ENCODE peak calls at places on chromosomes 1 and 21, in nine cellular contexts. W is Karpas-422; M is left lung; Y is mesendoderm; Q is stomach; F is cardiac muscle cell; L is CD8-positive, alpha-beta T cell; R is heart left ventricle; E is ascending aorta. J is an unnamed sample.

GRCh38 chr1:172373864-172374263 is 46.6 kb upstream of the C1orf105 start:
- DNase-seq in W (no peak), M (no peak), Y (no peak), Q (no peak), F (no peak), L (no peak), R (no peak), E (no peak), J (no peak)

GRCh38 chr1:68232354-68233148 is at the start of gene WLS:
- DNase-seq in W (no peak), M (peak), Y (peak), Q (peak), F (peak), L (no peak), R (peak), E (peak), J (no peak)

GRCh38 chr1:204044448-204044847 is 28.5 kb upstream of the SOX13 start:
- DNase-seq in W (no peak), M (no peak), Y (no peak), Q (no peak), F (no peak), L (no peak), R (no peak), E (no peak), J (no peak)

GRCh38 chr1:84688461-84689061 is 1.7 kb downstream of the SSX2IP start:
- DNase-seq in W (no peak), M (no peak), Y (no peak), Q (no peak), F (no peak), L (no peak), R (no peak), E (no peak), J (no peak)

GRCh38 chr1:116178837-116179236 is 67.6 kb downstream of the MAB21L3 start:
- DNase-seq in W (no peak), M (no peak), Y (no peak), Q (peak), F (no peak), L (no peak), R (no peak), E (no peak), J (no peak)

GRCh38 chr1:174023438-174023837 is 1.3 kb upstream of the RC3H1 start:
- DNase-seq in W (no peak), M (no peak), Y (peak), Q (peak), F (peak), L (no peak), R (no peak), E (no peak), J (peak)

GRCh38 chr1:50858761-50859160 is 101.3 kb downstream of the FAF1 start:
- DNase-seq in W (no peak), M (no peak), Y (no peak), Q (no peak), F (no peak), L (no peak), R (no peak), E (no peak), J (no peak)

GRCh38 chr1:33188572-33189275 is 6.9 kb upstream of the TRIM62 start:
- DNase-seq in W (peak), M (no peak), Y (no peak), Q (no peak), F (no peak), L (no peak), R (no peak), E (no peak), J (no peak)

GRCh38 chr1:28864695-28865094 is 49.7 kb upstream of the EPB41 start:
- DNase-seq in W (no peak), M (peak), Y (no peak), Q (no peak), F (no peak), L (no peak), R (no peak), E (no peak), J (no peak)

GRCh38 chr1:54227091-54227602 is 27.2 kb downstream of the MRPL37 start:
- DNase-seq in W (no peak), M (no peak), Y (no peak), Q (no peak), F (no peak), L (no peak), R (no peak), E (peak), J (no peak)

GRCh38 chr1:175904808-175905207 is 161.4 kb upstream of the TNR start:
- DNase-seq in W (no peak), M (no peak), Y (peak), Q (no peak), F (peak), L (no peak), R (no peak), E (no peak), J (no peak)

GRCh38 chr1:223189903-223190724 is 47.1 kb upstream of the TLR5 start:
- DNase-seq in W (no peak), M (no peak), Y (no peak), Q (no peak), F (no peak), L (peak), R (no peak), E (no peak), J (peak)

GRCh38 chr1:231069333-231069732 is 29.3 kb upstream of the FAM89A start:
- DNase-seq in W (no peak), M (no peak), Y (no peak), Q (no peak), F (no peak), L (no peak), R (no peak), E (no peak), J (no peak)

GRCh38 chr1:94961582-94961981 is 34.7 kb upstream of the CNN3 start:
- DNase-seq in W (no peak), M (no peak), Y (no peak), Q (no peak), F (no peak), L (no peak), R (no peak), E (no peak), J (no peak)
- H3K27ac ChIP-seq in W (no peak), M (no peak), Y (no peak), Q (no peak), F (no peak), L (no peak), R (no peak), E (no peak), J (no peak)

GRCh38 chr1:27569088-27569459 is 34.9 kb downstream of the AHDC1 start:
- DNase-seq in W (no peak), M (no peak), Y (no peak), Q (no peak), F (no peak), L (no peak), R (peak), E (no peak), J (no peak)

GRCh38 chr1:27570823-27571222 is 33.1 kb downstream of the AHDC1 start:
- DNase-seq in W (no peak), M (no peak), Y (peak), Q (no peak), F (peak), L (no peak), R (no peak), E (no peak), J (no peak)

GRCh38 chr1:27569506-27570382 is 34.2 kb downstream of the AHDC1 start:
- DNase-seq in W (no peak), M (no peak), Y (peak), Q (no peak), F (no peak), L (no peak), R (no peak), E (no peak), J (no peak)

GRCh38 chr1:27571439-27572018 is 32.4 kb downstream of the AHDC1 start:
- DNase-seq in W (no peak), M (no peak), Y (peak), Q (no peak), F (no peak), L (no peak), R (peak), E (no peak), J (no peak)

DNA sequence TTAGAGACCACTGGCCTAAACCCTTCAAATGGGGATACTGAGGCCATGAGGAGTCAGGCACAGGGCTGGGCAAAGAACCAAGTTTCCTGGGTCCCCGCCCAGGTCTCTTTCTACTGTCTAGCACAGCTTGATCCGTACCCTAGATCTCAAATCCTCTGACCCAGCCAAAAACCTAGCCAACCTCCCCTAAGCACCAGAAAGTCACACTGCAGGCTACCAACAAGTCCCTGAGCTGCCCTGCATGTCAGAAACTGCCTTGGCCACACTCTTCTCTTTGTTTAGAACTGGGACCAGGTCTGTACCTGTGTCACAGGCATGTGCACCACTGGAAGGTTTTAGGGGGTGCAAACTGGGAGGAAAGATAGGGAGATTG is 33.6 kb downstream of the AHDC1 start:
- DNase-seq in W (no peak), M (no peak), Y (peak), Q (no peak), F (no peak), L (no peak), R (no peak), E (no peak), J (no peak)
- H3K27ac ChIP-seq in W (no peak), M (no peak), Y (peak), Q (peak), F (peak), L (no peak), R (peak), E (peak), J (peak)

GRCh38 chr1:39293375-39294070 is 89.0 kb downstream of the MACF1 start:
- DNase-seq in W (peak), M (no peak), Y (no peak), Q (no peak), F (no peak), L (no peak), R (no peak), E (no peak), J (no peak)
- H3K27ac ChIP-seq in W (no peak), M (no peak), Y (no peak), Q (no peak), F (no peak), L (no peak), R (no peak), E (no peak), J (peak)

DNA sequence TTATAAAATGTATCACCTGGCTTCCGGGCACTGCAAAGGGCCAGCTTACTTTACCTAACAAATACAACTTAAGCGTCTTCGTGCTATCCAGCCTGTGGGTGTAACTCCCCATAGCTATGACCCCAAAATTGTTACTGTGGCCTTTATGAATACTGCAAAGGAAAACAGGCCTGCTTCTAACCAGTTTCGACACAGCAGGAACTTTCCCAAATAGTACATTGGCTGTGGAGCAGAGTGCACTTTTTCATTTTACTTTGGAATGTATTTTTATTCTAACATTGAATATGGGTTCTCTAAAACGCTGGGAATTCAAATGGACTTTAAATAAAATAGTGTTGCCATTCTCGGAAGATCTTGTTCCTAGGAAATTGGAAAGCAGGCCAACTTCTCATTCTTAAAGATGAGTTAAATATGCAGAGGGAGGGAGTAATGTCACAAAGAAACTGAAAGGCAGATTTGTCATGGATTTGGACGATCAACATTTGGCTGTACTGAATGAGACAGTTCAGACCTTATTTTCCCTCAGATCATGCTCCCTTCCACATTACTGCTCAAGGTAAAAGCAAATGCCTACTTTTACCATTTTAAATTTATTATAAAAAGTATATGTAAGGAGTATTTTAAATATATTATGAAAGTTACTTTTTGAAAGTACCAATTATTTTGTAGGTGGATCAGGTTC is 39.7 kb upstream of the ARHGAP29 start:
- DNase-seq in W (no peak), M (no peak), Y (no peak), Q (no peak), F (no peak), L (no peak), R (no peak), E (no peak), J (no peak)
- H3K27ac ChIP-seq in W (no peak), M (peak), Y (no peak), Q (no peak), F (no peak), L (no peak), R (no peak), E (peak), J (no peak)

DNA sequence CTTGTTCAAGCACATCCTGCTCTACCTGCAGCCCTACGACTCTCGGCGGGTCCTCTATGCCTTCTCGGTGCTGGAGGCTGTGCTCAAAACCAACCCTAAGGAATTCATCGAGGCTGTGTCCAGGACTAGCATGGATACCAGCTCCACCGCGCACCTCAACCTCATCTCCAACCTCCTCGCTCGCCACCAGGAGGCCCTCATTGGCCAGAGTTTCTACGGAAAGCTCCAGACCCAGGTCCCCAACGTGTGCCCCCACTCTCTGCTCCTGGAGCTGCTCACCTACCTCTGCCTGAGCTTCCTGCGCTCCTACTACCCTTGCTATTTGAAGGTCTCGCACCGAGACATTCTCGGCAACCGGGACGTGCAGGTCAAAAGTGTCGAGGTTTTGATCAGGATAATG is 74.3 kb upstream of the MORC3 start:
- DNase-seq in W (peak), M (no peak), Y (peak), Q (no peak), F (no peak), L (no peak), R (no peak), E (no peak), J (no peak)
- H3K27ac ChIP-seq in W (no peak), M (no peak), Y (no peak), Q (no peak), F (no peak), L (no peak), R (no peak), E (no peak), J (no peak)

GRCh38 chr1:10068605-10069294 is 36.0 kb downstream of the UBE4B start:
- DNase-seq in W (no peak), M (no peak), Y (peak), Q (no peak), F (no peak), L (no peak), R (no peak), E (no peak), J (no peak)

GRCh38 chr1:10064416-10065343 is 31.9 kb downstream of the UBE4B start:
- DNase-seq in W (no peak), M (no peak), Y (no peak), Q (no peak), F (no peak), L (no peak), R (no peak), E (no peak), J (no peak)

GRCh38 chr1:10063878-10064277 is 31.1 kb downstream of the UBE4B start:
- DNase-seq in W (no peak), M (no peak), Y (no peak), Q (no peak), F (no peak), L (no peak), R (no peak), E (no peak), J (peak)

GRCh38 chr1:10065344-10065685 is 32.6 kb downstream of the UBE4B start:
- DNase-seq in W (no peak), M (no peak), Y (peak), Q (no peak), F (peak), L (no peak), R (no peak), E (no peak), J (no peak)

DNA sequence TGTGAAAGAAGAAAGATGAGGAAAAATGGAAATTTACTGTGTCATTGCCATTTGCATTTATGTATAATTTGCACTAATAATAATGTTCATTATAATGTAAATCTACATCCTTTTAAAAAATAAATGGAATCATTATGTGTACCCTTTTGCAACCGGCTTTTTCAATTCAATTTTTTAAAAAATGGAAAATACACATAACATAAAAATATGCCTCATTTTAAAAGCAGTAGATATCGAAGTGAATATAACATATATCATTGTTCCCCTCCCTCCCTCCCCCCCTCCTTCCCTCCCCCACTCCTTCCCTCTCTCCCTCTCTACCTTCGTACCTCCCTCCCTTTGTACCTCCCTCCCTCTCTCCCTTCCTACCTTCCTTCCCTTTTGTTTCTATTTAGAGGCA is 33.0 kb downstream of the UBE4B start:
- DNase-seq in W (no peak), M (no peak), Y (no peak), Q (no peak), F (no peak), L (no peak), R (no peak), E (no peak), J (no peak)
- H3K27ac ChIP-seq in W (no peak), M (no peak), Y (no peak), Q (no peak), F (peak), L (no peak), R (peak), E (peak), J (peak)

DNA sequence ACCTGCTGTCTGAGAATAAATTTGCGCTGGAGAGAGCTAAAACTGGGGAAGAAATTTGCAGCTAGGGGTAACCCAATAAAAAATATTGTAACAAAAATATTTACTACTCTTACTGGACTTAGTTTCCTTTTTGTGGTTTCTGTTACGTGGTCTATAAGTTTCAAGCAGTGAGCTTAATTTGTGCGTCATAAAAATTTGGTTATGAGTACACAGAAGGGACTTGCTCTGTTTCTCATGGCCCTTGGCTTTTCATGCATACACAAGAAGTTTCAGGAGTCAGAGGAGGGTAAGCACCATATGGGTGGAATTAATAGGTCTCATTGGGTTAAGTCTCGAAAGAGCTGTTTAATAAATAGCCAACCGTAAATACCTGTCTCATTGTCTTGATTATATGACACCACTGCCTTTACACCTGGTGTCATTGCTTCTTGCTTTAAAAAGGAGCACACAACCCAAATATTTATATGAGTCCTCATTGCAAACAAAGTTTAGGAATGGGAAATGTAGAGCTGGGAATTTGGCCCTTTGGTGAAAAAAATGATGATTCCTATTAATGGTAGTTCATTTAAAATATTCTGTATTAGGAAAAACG is 1.9 kb downstream of the BACH1 start:
- DNase-seq in W (peak), M (no peak), Y (no peak), Q (no peak), F (no peak), L (no peak), R (no peak), E (no peak), J (no peak)
- H3K27ac ChIP-seq in W (peak), M (peak), Y (no peak), Q (peak), F (peak), L (no peak), R (peak), E (no peak), J (peak)

GRCh38 chr1:201538618-201539551 is at the start of gene NAV1:
- DNase-seq in W (no peak), M (peak), Y (peak), Q (peak), F (peak), L (no peak), R (peak), E (no peak), J (no peak)

GRCh38 chr1:201543871-201544521 is 5.1 kb downstream of the NAV1 start:
- DNase-seq in W (peak), M (no peak), Y (no peak), Q (no peak), F (no peak), L (no peak), R (no peak), E (no peak), J (no peak)

GRCh38 chr1:201539561-201540404 is 856 bp downstream of the NAV1 start:
- DNase-seq in W (peak), M (peak), Y (peak), Q (no peak), F (peak), L (no peak), R (peak), E (no peak), J (no peak)

GRCh38 chr1:201542166-201543045 is 3.5 kb downstream of the NAV1 start:
- DNase-seq in W (peak), M (no peak), Y (no peak), Q (no peak), F (no peak), L (no peak), R (no peak), E (no peak), J (no peak)

GRCh38 chr1:201540846-201541735 is 2.2 kb downstream of the NAV1 start:
- DNase-seq in W (peak), M (no peak), Y (peak), Q (no peak), F (no peak), L (no peak), R (no peak), E (no peak), J (no peak)
- H3K27ac ChIP-seq in W (no peak), M (peak), Y (no peak), Q (peak), F (no peak), L (no peak), R (peak), E (peak), J (no peak)

GRCh38 chr1:156456625-156457465 is 43.7 kb downstream of the MEF2D start:
- DNase-seq in W (peak), M (peak), Y (peak), Q (peak), F (peak), L (peak), R (peak), E (peak), J (peak)

GRCh38 chr1:156455362-156455761 is 45.2 kb downstream of the MEF2D start:
- DNase-seq in W (no peak), M (no peak), Y (no peak), Q (no peak), F (no peak), L (no peak), R (no peak), E (no peak), J (no peak)

GRCh38 chr1:156460525-156460924 is 40.0 kb downstream of the MEF2D start:
- DNase-seq in W (no peak), M (no peak), Y (peak), Q (no peak), F (no peak), L (no peak), R (no peak), E (no peak), J (no peak)

GRCh38 chr1:156461141-156461540 is 39.4 kb downstream of the MEF2D start:
- DNase-seq in W (no peak), M (no peak), Y (no peak), Q (no peak), F (no peak), L (no peak), R (no peak), E (no peak), J (no peak)

GRCh38 chr1:156458181-156458503 is 42.4 kb downstream of the MEF2D start:
- DNase-seq in W (no peak), M (no peak), Y (no peak), Q (no peak), F (no peak), L (no peak), R (no peak), E (no peak), J (no peak)
- H3K27ac ChIP-seq in W (peak), M (peak), Y (no peak), Q (peak), F (no peak), L (no peak), R (peak), E (peak), J (peak)

GRCh38 chr1:181971424-181971823 is 90.1 kb downstream of the ZNF648 start:
- DNase-seq in W (no peak), M (no peak), Y (peak), Q (no peak), F (peak), L (no peak), R (no peak), E (no peak), J (no peak)
- H3K27ac ChIP-seq in W (no peak), M (no peak), Y (no peak), Q (no peak), F (no peak), L (no peak), R (no peak), E (no peak), J (no peak)

J was measured in epithelial cell of prostate.